ENCODE peak calls at places on chromosome X, in seven cellular contexts. F is neural progenitor cell; Q is tibial artery; V is aorta; D is fibroblast of lung; E is transverse colon; R is CD4-positive, CD25-positive, alpha-beta regulatory T cell. O is an unnamed sample.

GRCh38 chrX:47579537-47579936 is 2.7 kb upstream of the TIMP1 start:
- DNase-seq in F (no peak), Q (no peak), V (no peak), D (peak; percentile 85), E (no peak), R (no peak), O (no peak)

GRCh38 chrX:144219035-144219434 is 335.2 kb downstream of the UBE2NL start:
- DNase-seq in F (peak; percentile 24), Q (no peak), V (no peak), D (no peak), E (no peak), R (no peak), O (no peak)

GRCh38 chrX:147912093-147912801 is 528 bp downstream of the FMR1 start:
- DNase-seq in F (peak; percentile 53), Q (peak; percentile 28), V (peak; percentile 79), D (peak; percentile 41), E (peak; percentile 24), R (peak; percentile 64), O (peak; percentile 45)

GRCh38 chrX:48833531-48834138 is 1.8 kb downstream of the PCSK1N start:
- DNase-seq in F (no peak), Q (no peak), V (no peak), D (peak; percentile 7), E (no peak), R (no peak), O (no peak)

GRCh38 chrX:9816094-9816700 is 30.0 kb downstream of the SHROOM2 start:
- DNase-seq in F (no peak), Q (no peak), V (no peak), D (no peak), E (no peak), R (no peak), O (no peak)

GRCh38 chrX:16930392-16930791 is 16.1 kb upstream of the REPS2 start:
- DNase-seq in F (peak; percentile 3), Q (no peak), V (no peak), D (peak; percentile 47), E (no peak), R (no peak), O (peak; percentile 33)

GRCh38 chrX:10447577-10448214 is 172.7 kb downstream of the MID1 start:
- DNase-seq in F (no peak), Q (no peak), V (no peak), D (peak; percentile 25), E (no peak), R (no peak), O (no peak)

GRCh38 chrX:21806691-21807090 is 32.7 kb upstream of the MBTPS2 start:
- DNase-seq in F (no peak), Q (no peak), V (no peak), D (no peak), E (no peak), R (no peak), O (peak; percentile 2)

GRCh38 chrX:9326369-9326768 is 138.5 kb upstream of the TBL1X start:
- DNase-seq in F (no peak), Q (no peak), V (no peak), D (no peak), E (no peak), R (no peak), O (no peak)

GRCh38 chrX:109927663-109928273 is 75.1 kb upstream of the TMEM164 start:
- DNase-seq in F (no peak), Q (no peak), V (no peak), D (no peak), E (no peak), R (no peak), O (no peak)

GRCh38 chrX:21638311-21638710 is 19.8 kb downstream of the KLHL34 start:
- DNase-seq in F (no peak), Q (no peak), V (no peak), D (peak; percentile 19), E (no peak), R (no peak), O (no peak)

GRCh38 chrX:115562492-115562872 is 1.5 kb downstream of the PLS3 start:
- DNase-seq in F (no peak), Q (no peak), V (no peak), D (peak; percentile 58), E (no peak), R (no peak), O (peak; percentile 40)

GRCh38 chrX:66007851-66008250 is 32.0 kb downstream of the VSIG4 start:
- DNase-seq in F (no peak), Q (no peak), V (no peak), D (no peak), E (no peak), R (no peak), O (no peak)

GRCh38 chrX:123860506-123860840 is 620 bp downstream of the XIAP start:
- DNase-seq in F (no peak), Q (no peak), V (no peak), D (peak; percentile 58), E (peak; percentile 62), R (peak; percentile 62), O (no peak)

GRCh38 chrX:11064851-11065600 is 46.1 kb upstream of the HCCS start:
- DNase-seq in F (no peak), Q (no peak), V (no peak), D (peak; percentile 55), E (no peak), R (no peak), O (peak; percentile 39)

GRCh38 chrX:110204986-110205385 is 112.9 kb downstream of the AMMECR1 start:
- DNase-seq in F (no peak), Q (no peak), V (no peak), D (peak; percentile 70), E (no peak), R (no peak), O (no peak)

GRCh38 chrX:122026665-122027064 is 979.3 kb downstream of the GLUD2 start:
- DNase-seq in F (no peak), Q (no peak), V (no peak), D (no peak), E (no peak), R (no peak), O (no peak)

GRCh38 chrX:49166914-49167739 is 4.6 kb downstream of the MAGIX start:
- DNase-seq in F (peak; percentile 20), Q (peak; percentile 81), V (peak; percentile 94), D (peak; percentile 85), E (peak; percentile 74), R (peak; percentile 74), O (no peak)

GRCh38 chrX:15848576-15848975 is 6.0 kb downstream of the AP1S2 start:
- DNase-seq in F (no peak), Q (no peak), V (no peak), D (no peak), E (no peak), R (no peak), O (no peak)
- H3K27ac ChIP-seq in F (peak overlapping the region; percentile 19), Q (no peak overlapping the region), V (no peak overlapping the region), D (no peak overlapping the region), E (no peak overlapping the region), R (no peak overlapping the region), O (no peak overlapping the region)

GRCh38 chrX:136032370-136032769 is 47.1 kb downstream of the SLC9A6 start:
- DNase-seq in F (no peak), Q (peak; percentile 52), V (no peak), D (peak; percentile 33), E (no peak), R (no peak), O (no peak)
- H3K27ac ChIP-seq in F (no peak overlapping the region), Q (peak overlapping the region; percentile 85), V (peak overlapping the region; percentile 90), D (no peak overlapping the region), E (peak overlapping the region; percentile 81), R (no peak overlapping the region), O (no peak overlapping the region)

GRCh38 chrX:53379747-53380146 is 42.7 kb downstream of the SMC1A start:
- DNase-seq in F (no peak), Q (no peak), V (no peak), D (no peak), E (no peak), R (no peak), O (no peak)

GRCh38 chrX:53379008-53379710 is 43.3 kb downstream of the SMC1A start:
- DNase-seq in F (no peak), Q (no peak), V (no peak), D (no peak), E (no peak), R (no peak), O (no peak)

DNA sequence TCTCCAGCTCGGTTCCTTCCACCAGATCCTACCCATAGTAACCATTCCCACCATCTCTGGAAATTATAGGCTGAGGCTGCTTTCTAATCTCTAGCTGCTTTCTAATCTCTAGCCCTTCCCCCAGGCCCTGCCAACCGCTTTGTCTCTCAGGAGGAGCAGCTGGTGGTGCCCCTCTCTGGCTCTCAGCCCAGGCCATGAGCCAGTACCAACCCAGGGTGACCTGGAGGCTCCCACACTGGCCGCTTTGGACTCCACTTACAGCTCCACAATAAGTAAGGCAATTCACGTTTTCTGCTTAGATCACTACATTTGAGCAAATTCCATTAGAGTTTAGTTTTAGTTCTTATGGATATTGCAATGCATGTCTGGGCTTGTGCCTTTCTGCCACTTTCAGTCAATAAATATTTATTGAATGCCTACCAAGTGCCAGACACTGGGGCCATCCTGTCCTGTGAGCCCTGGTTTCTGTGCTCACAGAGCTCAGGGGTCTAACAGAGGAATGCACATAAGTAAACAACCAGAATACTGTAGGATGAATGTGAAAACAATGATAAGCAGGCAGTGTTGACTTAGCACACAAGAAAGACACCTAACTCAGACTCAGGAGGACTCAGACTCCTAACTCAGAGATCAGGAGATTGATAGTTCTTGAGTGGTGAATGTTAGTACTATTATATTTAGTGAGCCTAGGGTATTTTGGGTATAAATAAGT is 38.9 kb downstream of the SMC1A start:
- DNase-seq in F (no peak), Q (no peak), V (no peak), D (no peak), E (no peak), R (no peak), O (no peak)
- H3K27ac ChIP-seq in F (no peak overlapping the region), Q (no peak overlapping the region), V (no peak overlapping the region), D (no peak overlapping the region), E (no peak overlapping the region), R (no peak overlapping the region), O (no peak overlapping the region)

GRCh38 chrX:136209751-136210150 is 41.4 kb downstream of the MAP7D3 start:
- DNase-seq in F (no peak), Q (no peak), V (no peak), D (no peak), E (no peak), R (no peak), O (no peak)

GRCh38 chrX:136207546-136207945 is 43.7 kb downstream of the MAP7D3 start:
- DNase-seq in F (no peak), Q (no peak), V (no peak), D (no peak), E (no peak), R (no peak), O (no peak)

GRCh38 chrX:136210243-136210642 is 41.0 kb downstream of the MAP7D3 start:
- DNase-seq in F (no peak), Q (no peak), V (no peak), D (no peak), E (no peak), R (no peak), O (no peak)

GRCh38 chrX:136210806-136211205 is 40.4 kb downstream of the MAP7D3 start:
- DNase-seq in F (no peak), Q (no peak), V (no peak), D (no peak), E (no peak), R (no peak), O (no peak)

DNA sequence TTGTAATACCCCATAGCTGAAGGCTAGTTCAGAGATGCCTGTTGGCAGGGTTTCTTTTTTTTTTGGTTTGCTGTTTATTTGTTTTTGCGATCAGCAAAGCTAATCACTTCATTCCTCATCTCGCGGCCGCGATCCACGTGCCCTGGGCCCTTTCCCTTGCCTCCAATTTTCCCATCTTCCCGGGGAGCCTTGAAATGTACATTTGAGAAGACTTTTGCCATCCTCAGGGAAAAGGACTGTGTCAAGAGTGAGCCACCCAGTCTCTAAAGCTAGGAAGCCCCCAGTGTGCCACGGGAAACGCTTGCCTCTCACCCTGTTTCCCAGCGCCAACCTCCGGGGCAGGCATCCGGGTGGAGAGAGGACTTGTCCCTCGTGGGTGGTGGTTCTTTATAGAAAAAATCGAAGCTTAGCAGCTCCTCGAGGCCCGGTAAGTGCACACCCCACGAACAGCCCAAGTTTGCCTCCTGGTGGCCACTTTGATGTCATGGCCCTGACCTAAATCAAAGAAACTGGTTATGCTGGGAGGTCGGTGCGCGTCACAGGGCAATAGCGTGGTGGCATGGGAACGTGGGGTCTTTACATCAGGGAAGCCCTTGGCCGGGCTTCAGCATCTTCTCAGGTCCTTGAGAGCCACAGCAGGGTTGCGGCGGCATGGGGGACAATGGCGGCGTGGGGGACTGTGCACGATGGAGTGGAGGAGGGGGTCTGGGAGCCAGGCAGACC is 42.0 kb downstream of the MAP7D3 start:
- DNase-seq in F (peak; percentile 44), Q (peak; percentile 58), V (peak; percentile 81), D (peak; percentile 72), E (peak; percentile 45), R (peak; percentile 62), O (peak; percentile 49)
- H3K27ac ChIP-seq in F (no peak overlapping the region), Q (peak overlapping the region; percentile 81), V (peak overlapping the region; percentile 68), D (peak overlapping the region; percentile 9), E (peak overlapping the region; percentile 82), R (no peak overlapping the region), O (no peak overlapping the region)